ENCODE peak calls at places on chromosomes 4 and X, in four cellular contexts. K is tibial artery, W is nucleus accumbens, D is foreskin fibroblast. X is an unnamed sample.

GRCh38 chr4:98506462-98507132 is 151.8 kb downstream of the TSPAN5 start:
- DNase-seq in K (no peak), W (no peak), D (no peak), X (no peak)

GRCh38 chrX:12844319-12844718 is 22.6 kb upstream of the TLR7 start:
- DNase-seq in K (no peak), W (no peak), D (no peak), X (no peak)

GRCh38 chr4:83180469-83180968 is 66.0 kb upstream of the PLAC8 start:
- DNase-seq in K (no peak), W (no peak), D (no peak), X (no peak)

GRCh38 chr4:19689511-19689910 is 562.2 kb upstream of the SLIT2 start:
- DNase-seq in D (peak), W (no peak), K (no peak), X (no peak)

GRCh38 chrX:56833626-56834025 is 104.6 kb downstream of the NBDY start:
- DNase-seq in W (no peak), D (no peak), K (no peak), X (no peak)

GRCh38 chr4:14906805-14907204 is 95.5 kb upstream of the CPEB2 start:
- DNase-seq in W (no peak), K (no peak), D (no peak), X (no peak)

GRCh38 chr4:2929469-2929868 is 33.7 kb downstream of the NOP14 start:
- DNase-seq in K (peak), D (no peak), W (no peak), X (no peak)

GRCh38 chrX:7088968-7089615 is 58.4 kb upstream of the STS start:
- DNase-seq in W (no peak), K (no peak), D (no peak), X (no peak)

GRCh38 chr4:15756361-15756861 is 21.7 kb upstream of the CD38 start:
- DNase-seq in K (no peak), D (no peak), W (no peak), X (no peak)

X was measured in DMS79 treated with DMSO at 0.1 percent for 48 hours.